ENCODE peak calls at places on chromosomes 16 and 17, in eight cellular contexts. J is upper lobe of right lung, R is fibroblast of pulmonary artery, N is HFF-Myc, M is colonic mucosa, F is fibroblast of mammary gland, G is heart right ventricle, W is heart left ventricle. T is an unnamed sample.

GRCh38 chr16:67528870-67529638 is 425 bp downstream of the RIPOR1 start:
- DNase-seq in M (peak), J (peak), R (peak), W (no peak), G (peak), N (no peak), F (no peak), T (peak)

GRCh38 chr16:9533042-9533441 is 441.6 kb downstream of the HAPSTR1 start:
- DNase-seq in W (no peak), M (no peak), R (no peak), G (no peak), N (no peak), J (no peak), F (no peak), T (no peak)

GRCh38 chr17:2981325-2981724 is 82.1 kb downstream of the OR1D5 start:
- DNase-seq in N (no peak), G (no peak), F (no peak), R (no peak), M (no peak), J (peak), W (no peak), T (no peak)

GRCh38 chr17:67655478-67656148 is 62.1 kb upstream of the NOL11 start:
- DNase-seq in W (no peak), J (no peak), F (no peak), R (no peak), M (no peak), N (no peak), G (no peak), T (no peak)

GRCh38 chr16:71648921-71649320 is 22.9 kb downstream of the MARVELD3 start:
- DNase-seq in W (no peak), F (peak), R (no peak), N (no peak), G (no peak), J (no peak), M (no peak), T (peak)

GRCh38 chr17:39225974-39226683 is 384 bp upstream of the STAC2 start:
- DNase-seq in N (no peak), M (peak), R (peak), W (peak), F (peak), G (peak), J (no peak), T (no peak)

GRCh38 chr16:55506708-55507107 is 2.2 kb upstream of the LPCAT2 start:
- DNase-seq in J (no peak), W (no peak), R (no peak), N (no peak), G (no peak), F (no peak), M (no peak), T (no peak)

GRCh38 chr17:44376124-44376523 is 12.5 kb upstream of the FAM171A2 start:
- DNase-seq in N (no peak), M (no peak), J (no peak), G (peak), F (peak), W (peak), R (peak), T (peak)

GRCh38 chr16:4506450-4506849 is 30.3 kb downstream of the HMOX2 start:
- DNase-seq in N (peak), W (peak), M (peak), J (no peak), G (peak), F (peak), R (peak), T (peak)

GRCh38 chr16:78381060-78381459 is 281.6 kb downstream of the WWOX start:
- DNase-seq in M (no peak), F (no peak), G (no peak), J (no peak), W (no peak), R (no peak), N (no peak), T (no peak)

GRCh38 chr16:72590179-72590937 is 418.4 kb upstream of the PMFBP1 start:
- DNase-seq in F (no peak), R (no peak), J (no peak), W (no peak), M (no peak), G (no peak), N (no peak), T (no peak)

GRCh38 chr16:28538733-28539596 is at the start of gene NUPR1:
- DNase-seq in N (peak), M (peak), F (peak), J (peak), R (peak), W (peak), G (peak), T (peak)

GRCh38 chr17:65283704-65284103 is 146.5 kb downstream of the RGS9 start:
- DNase-seq in N (no peak), R (no peak), M (peak), J (no peak), G (no peak), F (no peak), W (no peak), T (peak)

GRCh38 chr16:55701442-55702319 is 45.9 kb downstream of the SLC6A2 start:
- DNase-seq in R (peak), F (peak), W (peak), N (peak), G (peak), J (peak), M (peak), T (peak)

GRCh38 chr16:12750554-12750918 is 53.2 kb downstream of the CPPED1 start:
- DNase-seq in R (no peak), N (no peak), W (no peak), F (no peak), G (no peak), M (no peak), J (no peak), T (no peak)

GRCh38 chr17:77325826-77326581 is 185.2 kb downstream of the SEC14L1 start:
- DNase-seq in G (no peak), J (peak), R (no peak), W (peak), F (peak), N (no peak), M (peak), T (no peak)

GRCh38 chr17:82034371-82035011 is 3.0 kb downstream of the DCXR start:
- DNase-seq in W (no peak), N (no peak), J (no peak), F (no peak), G (no peak), R (no peak), M (no peak), T (no peak)

GRCh38 chr16:86018487-86018886 is 119.5 kb downstream of the IRF8 start:
- DNase-seq in M (peak), J (peak), G (peak), W (peak), N (no peak), R (peak), F (peak), T (no peak)

GRCh38 chr16:86020971-86021370 is 122.0 kb downstream of the IRF8 start:
- DNase-seq in M (no peak), R (no peak), W (no peak), F (no peak), N (no peak), G (no peak), J (peak), T (no peak)

GRCh38 chr16:86022381-86022960 is 123.5 kb downstream of the IRF8 start:
- DNase-seq in N (no peak), R (no peak), M (no peak), G (no peak), F (no peak), J (peak), W (no peak), T (no peak)

GRCh38 chr16:86016201-86016965 is 117.4 kb downstream of the IRF8 start:
- DNase-seq in M (peak), G (peak), W (no peak), J (peak), F (peak), R (peak), N (no peak), T (peak)

GRCh38 chr16:86019446-86020047 is 120.6 kb downstream of the IRF8 start:
- DNase-seq in R (no peak), M (no peak), J (peak), G (no peak), N (no peak), F (no peak), W (no peak), T (no peak)
- TF ChIP-seq CTCF in R (peak), M (no peak), J (peak), G (no peak), N (peak), F (peak), W (peak), T (peak)

DNA sequence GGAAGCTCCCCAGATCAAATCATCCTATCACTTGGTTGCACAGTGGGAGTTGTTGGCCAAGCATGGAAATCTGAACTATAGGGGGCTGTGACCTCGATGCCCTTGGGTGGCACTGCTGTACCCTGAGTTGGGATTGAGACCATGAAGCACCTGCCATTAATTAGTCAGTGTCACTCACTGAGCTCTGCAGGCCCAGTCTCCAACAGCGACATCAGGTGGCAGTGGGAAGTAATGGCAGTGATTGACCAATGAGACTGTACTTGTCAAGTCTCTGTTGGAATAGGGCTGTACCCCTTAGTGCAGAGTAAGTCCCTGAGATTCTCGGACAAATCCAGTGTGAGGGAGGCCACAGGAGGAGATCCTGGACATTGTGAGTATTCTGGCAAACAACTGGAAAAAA is 118.0 kb upstream of the RPL38 start:
- DNase-seq in F (peak), G (no peak), M (no peak), N (no peak), J (no peak), W (no peak), R (no peak), T (no peak)
- TF ChIP-seq CTCF in F (peak), G (no peak), M (no peak), N (peak), J (peak), W (no peak), R (peak), T (no peak)

GRCh38 chr16:54390095-54390494 is 103.5 kb upstream of the IRX3 start:
- DNase-seq in N (no peak), M (no peak), W (no peak), F (no peak), R (no peak), J (no peak), G (no peak), T (no peak)
- TF ChIP-seq CTCF in N (no peak), M (no peak), W (no peak), F (no peak), R (no peak), J (no peak), G (no peak), T (no peak)

GRCh38 chr16:50547340-50547865 is 793 bp upstream of the NKD1 start:
- DNase-seq in N (no peak), G (no peak), M (peak), R (no peak), F (no peak), W (no peak), J (no peak), T (peak)
- TF ChIP-seq CTCF in N (peak), G (no peak), M (no peak), R (no peak), F (no peak), W (peak), J (peak), T (no peak)

GRCh38 chr17:17122781-17123483 is 80.7 kb downstream of the MPRIP start:
- DNase-seq in G (no peak), M (no peak), R (no peak), J (no peak), F (no peak), W (no peak), N (no peak), T (no peak)

GRCh38 chr17:17120716-17121115 is 78.5 kb downstream of the MPRIP start:
- DNase-seq in W (no peak), G (no peak), J (no peak), N (no peak), R (peak), M (peak), F (no peak), T (no peak)

GRCh38 chr17:17120294-17120693 is 78.0 kb downstream of the MPRIP start:
- DNase-seq in J (no peak), F (no peak), M (no peak), R (no peak), W (no peak), N (no peak), G (no peak), T (no peak)

GRCh38 chr17:17119533-17119932 is 77.3 kb downstream of the MPRIP start:
- DNase-seq in W (peak), M (peak), R (peak), F (peak), G (no peak), J (no peak), N (peak), T (no peak)

DNA sequence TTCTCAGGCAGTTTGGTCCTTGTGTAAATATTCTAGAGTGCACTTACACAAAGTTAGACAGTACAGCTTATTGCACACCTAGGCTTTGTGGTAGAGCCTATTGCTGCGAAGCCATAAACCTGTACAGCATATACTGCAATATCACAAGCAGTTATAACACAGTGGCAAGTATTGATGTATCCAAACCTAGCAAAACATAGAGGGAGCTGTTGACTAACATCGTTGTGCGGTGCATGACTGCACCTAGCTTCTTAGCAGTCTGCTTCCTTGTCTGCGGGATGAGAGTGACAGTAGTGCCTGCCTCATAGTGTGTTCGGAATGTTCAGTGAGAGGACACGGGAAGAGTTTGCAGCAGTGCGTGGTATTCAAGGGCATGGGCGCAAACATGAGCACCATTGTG is 78.9 kb downstream of the MPRIP start:
- DNase-seq in R (no peak), G (no peak), M (peak), J (no peak), N (no peak), F (no peak), W (no peak), T (no peak)
- TF ChIP-seq CTCF in R (no peak), G (no peak), M (no peak), J (no peak), N (no peak), F (no peak), W (no peak), T (no peak)

GRCh38 chr16:52141871-52142270 is 405.1 kb downstream of the TOX3 start:
- DNase-seq in N (no peak), F (no peak), R (no peak), M (no peak), G (no peak), J (no peak), W (no peak), T (no peak)
- TF ChIP-seq CTCF in N (no peak), F (no peak), R (no peak), M (no peak), G (no peak), J (no peak), W (no peak), T (no peak)

T was measured in MCF 10A.